ENCODE peak calls at places on chromosomes 4 and X, in four cellular contexts. R is HepG2, X is K562, M is GM12878. H is an unnamed sample.

GRCh38 chr4:23516719-23517118 is 373.1 kb downstream of the PPARGC1A start:
- DNase-seq in R (no peak), X (no peak), M (no peak), H (no peak)

GRCh38 chr4:36255575-36255974 is 11.3 kb upstream of the ARAP2 start:
- DNase-seq in R (no peak), M (peak), X (no peak), H (no peak)

GRCh38 chr4:41269682-41270081 is 13.0 kb downstream of the UCHL1 start:
- DNase-seq in X (no peak), M (no peak), R (no peak), H (no peak)

GRCh38 chr4:159107203-159107921 is 4.5 kb downstream of the RAPGEF2 start:
- DNase-seq in X (no peak), R (no peak), M (no peak), H (no peak)

GRCh38 chr4:114146947-114147618 is 167.6 kb upstream of the ARSJ start:
- DNase-seq in X (no peak), R (no peak), M (no peak), H (no peak)

GRCh38 chr4:57265831-57266582 is 155.8 kb upstream of the IGFBP7 start:
- DNase-seq in R (no peak), M (no peak), X (no peak), H (no peak)

GRCh38 chr4:41384992-41385391 is 128.3 kb downstream of the UCHL1 start:
- DNase-seq in X (peak), M (no peak), R (no peak), H (no peak)

GRCh38 chrX:37701588-37701987 is 16.0 kb downstream of the XK start:
- DNase-seq in R (no peak), X (no peak), M (no peak), H (no peak)

GRCh38 chrX:14398725-14399124 is 130.6 kb upstream of the GLRA2 start:
- DNase-seq in M (no peak), R (no peak), X (no peak), H (no peak)

GRCh38 chr4:15682790-15683495 is 1.3 kb downstream of the FAM200B start:
- DNase-seq in R (no peak), X (no peak), M (no peak), H (no peak)

GRCh38 chr4:7254736-7255487 is 62.6 kb downstream of the SORCS2 start:
- DNase-seq in X (no peak), M (peak), R (no peak), H (no peak)

GRCh38 chr4:168534535-168534934 is 37.7 kb downstream of the PALLD start:
- DNase-seq in M (no peak), R (no peak), X (no peak), H (no peak)

GRCh38 chrX:131762802-131763234 is 218.9 kb downstream of the OR13H1 start:
- DNase-seq in X (peak), M (peak), R (no peak), H (peak)

GRCh38 chr4:48939785-48940184 is 33.2 kb upstream of the OCIAD2 start:
- DNase-seq in X (no peak), R (no peak), M (no peak), H (no peak)

GRCh38 chrX:144791298-144791697 is 456.0 kb upstream of the SPANXN1 start:
- DNase-seq in R (no peak), M (no peak), X (no peak), H (no peak)

GRCh38 chr4:188006285-188006848 is 10.8 kb downstream of the ZFP42 start:
- DNase-seq in M (no peak), X (no peak), R (no peak), H (no peak)

GRCh38 chr4:143559757-143560147 is 46.2 kb downstream of the SMARCA5 start:
- DNase-seq in X (no peak), M (no peak), R (no peak), H (no peak)

GRCh38 chrX:102711872-102712215 is 404 bp upstream of the GPRASP2 start:
- DNase-seq in R (no peak), X (no peak), M (no peak), H (no peak)

GRCh38 chrX:97616883-97617510 is 733.3 kb downstream of the RPA4 start:
- DNase-seq in M (peak), X (no peak), R (peak), H (no peak)

GRCh38 chr4:79083406-79084010 is 144.3 kb upstream of the PAQR3 start:
- DNase-seq in X (no peak), M (no peak), R (no peak), H (no peak)

GRCh38 chr4:178351185-178351584 is 908.9 kb upstream of the AGA start:
- DNase-seq in R (no peak), M (no peak), X (no peak), H (no peak)

GRCh38 chr4:78672441-78672815 is 103.7 kb upstream of the BMP2K start:
- DNase-seq in R (no peak), X (no peak), M (no peak), H (no peak)

GRCh38 chrX:40908857-40909475 is 173.6 kb upstream of the MED14 start:
- DNase-seq in R (no peak), M (no peak), X (no peak), H (no peak)

GRCh38 chrX:31223817-31224216 is 152.0 kb upstream of the FTHL17 start:
- DNase-seq in X (no peak), R (no peak), M (no peak), H (no peak)

GRCh38 chrX:11125079-11125478 is 13.9 kb downstream of the HCCS start:
- DNase-seq in R (no peak), X (no peak), M (no peak), H (no peak)

GRCh38 chr4:142420461-142421095 is 425.5 kb downstream of the INPP4B start:
- DNase-seq in R (no peak), M (no peak), X (no peak), H (no peak)

GRCh38 chrX:11382935-11383334 is 89.7 kb downstream of the AMELX start:
- DNase-seq in R (no peak), M (no peak), X (no peak), H (no peak)

GRCh38 chr4:15479089-15479912 is 9.6 kb downstream of the CC2D2A start:
- DNase-seq in R (peak), X (peak), M (no peak), H (peak)

GRCh38 chr4:158006973-158007372 is 165.9 kb downstream of the GASK1B start:
- DNase-seq in M (no peak), R (no peak), X (no peak), H (no peak)

GRCh38 chr4:37383579-37384229 is 139.2 kb downstream of the NWD2 start:
- DNase-seq in R (peak), X (peak), M (no peak), H (peak)

GRCh38 chrX:128051526-128051925 is 677 bp downstream of the ACTRT1 start:
- DNase-seq in R (no peak), M (no peak), X (no peak), H (no peak)

GRCh38 chr4:57233391-57233790 is 123.2 kb upstream of the IGFBP7 start:
- DNase-seq in R (no peak), X (no peak), M (no peak), H (no peak)

DNA sequence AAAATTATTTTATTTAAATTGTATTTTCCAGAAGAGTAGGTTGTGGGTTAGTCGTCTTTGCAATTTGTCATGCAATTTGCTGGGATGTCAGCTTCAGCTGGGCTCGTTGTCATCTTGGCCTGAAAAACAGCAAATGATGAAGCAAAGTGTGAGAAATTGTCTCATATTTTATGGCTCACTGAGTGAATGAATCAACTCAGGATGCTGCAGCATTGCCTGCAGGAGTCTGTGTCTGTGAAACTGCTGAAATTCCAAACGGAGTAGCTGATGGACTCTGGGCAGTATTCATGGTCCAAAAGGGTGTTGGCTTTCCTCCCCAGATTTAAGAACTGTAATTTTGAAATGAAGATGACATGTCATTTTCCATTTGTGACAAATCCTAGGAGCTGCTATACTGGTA is 37.2 kb downstream of the CXCL8 start:
- DNase-seq in M (no peak), X (no peak), R (no peak), H (no peak)
- TF ChIP-seq TARDBP in M (no peak), X (no peak), R (no peak), H (no peak)

GRCh38 chrX:68916891-68917290 is 88.1 kb downstream of the EFNB1 start:
- DNase-seq in M (no peak), R (no peak), X (no peak), H (no peak)
- TF ChIP-seq FOXM1 in M (no peak), R (no peak), X (no peak), H (no peak)

DNA sequence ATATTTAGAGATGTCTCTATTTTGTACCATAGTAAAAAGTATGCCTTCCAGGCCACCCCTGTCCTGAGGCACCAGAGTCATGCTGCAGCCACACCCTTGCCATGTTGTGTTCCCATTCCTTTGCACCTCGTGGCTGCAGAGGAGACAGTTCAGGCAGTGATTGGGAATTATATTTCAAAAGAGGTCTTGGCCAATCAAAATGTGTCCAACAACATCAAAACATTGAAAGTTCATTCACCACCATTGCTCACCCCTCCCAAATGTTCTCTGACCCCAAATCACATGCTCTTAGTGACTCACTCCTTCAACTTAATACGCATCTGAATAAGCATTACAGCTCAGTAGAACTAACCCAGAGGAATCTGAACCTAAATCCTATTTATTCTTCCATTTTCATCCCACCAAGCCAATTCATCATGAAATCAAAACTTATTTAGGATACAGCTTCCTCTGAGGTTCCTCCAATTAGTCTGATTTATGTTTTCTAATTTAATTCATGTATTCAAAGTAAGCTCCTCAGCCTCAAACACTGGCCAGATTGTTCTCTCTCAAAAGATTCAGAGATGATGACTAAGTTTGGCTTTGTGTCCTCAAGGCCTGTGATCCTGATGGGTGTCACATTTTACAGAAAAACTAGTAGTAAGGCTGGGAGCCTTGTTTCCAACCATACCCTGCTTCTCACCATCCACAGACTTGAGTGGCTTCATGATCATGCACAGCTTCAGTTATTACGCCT is 323.2 kb upstream of the INTU start:
- DNase-seq in X (no peak), R (no peak), M (no peak), H (no peak)
- TF ChIP-seq TARDBP in X (no peak), R (no peak), M (no peak), H (no peak)

DNA sequence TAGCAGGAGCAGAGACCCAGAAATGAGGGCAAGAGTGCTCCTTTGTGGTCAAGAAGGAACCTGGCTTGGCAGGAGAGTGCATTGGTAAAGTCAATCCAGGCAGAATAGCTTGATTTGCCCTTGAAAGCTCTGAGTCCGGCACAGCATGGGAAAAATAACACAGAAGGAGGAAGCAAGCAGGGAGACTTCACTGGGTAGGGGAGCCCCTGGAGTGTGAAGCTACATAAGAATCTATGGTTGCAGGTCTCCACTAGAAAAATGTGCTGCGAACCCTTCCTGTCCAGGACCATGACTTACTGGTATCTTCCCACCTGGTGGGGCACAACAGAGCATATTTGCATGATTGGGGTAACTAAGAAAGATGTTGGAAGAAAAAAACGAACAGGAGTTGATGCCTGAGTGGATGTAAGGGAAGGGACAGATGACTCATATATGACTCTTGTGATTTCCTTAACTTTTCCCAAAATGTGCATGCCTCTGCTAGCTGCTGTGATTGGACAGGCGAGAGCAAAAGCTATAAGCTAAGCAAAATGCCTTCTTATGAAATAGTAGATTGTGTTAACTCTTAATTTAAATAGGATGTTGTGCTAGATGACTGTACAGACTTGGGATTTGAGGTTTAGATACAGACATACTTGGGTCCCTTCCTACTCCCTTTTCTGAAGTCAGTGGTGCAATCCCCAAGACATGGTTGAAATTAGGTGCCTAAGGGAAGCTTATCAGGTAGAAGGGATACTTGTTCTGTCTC is 3.3 kb downstream of the IL13RA1 start:
- DNase-seq in R (no peak), X (no peak), M (no peak), H (no peak)
- TF ChIP-seq FOXM1 in R (no peak), X (no peak), M (no peak), H (no peak)

DNA sequence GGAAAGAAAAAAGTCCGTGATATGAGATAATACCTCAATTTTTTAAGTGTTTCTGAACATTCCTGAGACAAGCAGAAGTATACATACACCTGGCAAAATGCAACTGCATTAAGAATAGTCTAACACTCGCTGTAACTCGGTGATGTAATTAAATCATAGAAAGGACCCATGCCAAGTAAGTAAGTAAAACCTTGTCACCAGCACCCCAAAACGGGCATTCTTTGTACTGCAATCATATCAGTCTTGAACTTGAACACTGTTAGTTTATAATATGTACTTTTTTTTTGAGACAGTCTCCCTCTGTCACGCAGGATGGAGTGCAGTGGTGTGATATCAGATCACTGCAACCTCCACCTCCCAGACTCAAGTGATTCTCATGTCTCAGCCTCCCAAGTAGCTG is 47.4 kb downstream of the SMIM14 start:
- DNase-seq in M (no peak), R (peak), X (peak), H (no peak)
- TF ChIP-seq TARDBP in M (no peak), R (no peak), X (no peak), H (no peak)

DNA sequence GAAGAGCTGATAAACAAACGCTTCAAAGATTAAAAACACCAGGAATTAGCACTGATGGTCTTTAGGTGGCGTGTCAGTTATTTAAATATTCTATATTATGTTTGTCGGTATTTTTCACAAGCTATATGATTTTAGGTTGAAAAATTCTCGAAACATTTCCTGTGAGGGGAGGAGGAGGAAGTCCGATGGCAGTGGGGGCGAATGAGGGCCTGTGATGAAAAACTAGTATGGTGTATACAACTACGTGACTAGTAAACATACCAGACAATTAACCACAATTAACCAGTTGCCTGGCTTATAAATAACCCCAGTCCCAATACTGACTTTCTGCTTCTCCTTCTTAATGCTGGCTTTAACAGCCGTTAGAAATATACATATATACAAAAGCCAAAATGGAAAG is 612 bp upstream of the NAP1L2 start:
- DNase-seq in X (no peak), M (no peak), R (no peak), H (no peak)
- TF ChIP-seq FOXM1 in X (no peak), M (no peak), R (no peak), H (no peak)

DNA sequence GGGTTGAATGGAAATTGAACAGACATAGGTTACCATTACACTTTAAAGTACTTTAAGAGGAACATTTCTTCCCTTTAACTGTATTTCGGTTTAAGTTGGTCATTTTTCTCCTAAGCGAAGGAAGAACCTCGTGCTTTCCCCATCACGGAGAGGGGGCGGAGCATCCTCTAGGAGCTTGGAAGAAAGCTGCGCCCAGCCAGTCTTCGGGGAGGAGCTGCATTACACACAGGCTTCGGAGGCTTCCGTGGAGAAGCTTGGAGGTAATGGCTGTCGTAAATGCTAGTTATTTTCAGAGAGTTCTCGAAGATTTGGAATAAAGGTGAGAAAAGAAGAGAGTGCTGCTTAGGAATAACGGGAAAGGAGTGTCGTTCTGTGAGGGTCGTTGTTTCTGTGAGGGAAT is at the start of gene PWWP3B:
- DNase-seq in X (no peak), R (no peak), M (no peak), H (peak)
- TF ChIP-seq TARDBP in X (no peak), R (no peak), M (no peak), H (no peak)

H was measured in HEK293T.